ENCODE peak calls at places on chromosomes 12 and 14, in eight cellular contexts. H is lower lobe of right lung; Y is tibial artery; G is CD8-positive, alpha-beta memory T cell; O is neural progenitor cell; Q is kidney; F is naive thymus-derived CD4-positive, alpha-beta T cell; V is CD4-positive, CD25-positive, alpha-beta regulatory T cell. M is an unnamed sample.

GRCh38 chr12:124727244-124727673 is 136.4 kb downstream of the SCARB1 start:
- DNase-seq in H (peak; percentile 87), Y (peak; percentile 77), G (no peak), O (no peak), Q (peak; percentile 92), F (no peak), V (no peak), M (peak; percentile 55)

GRCh38 chr14:71491925-71492324 is 440.3 kb upstream of the RGS6 start:
- DNase-seq in H (no peak), Y (no peak), G (no peak), O (no peak), Q (no peak), F (no peak), V (no peak), M (no peak)

GRCh38 chr12:77204055-77204454 is 138.7 kb upstream of the E2F7 start:
- DNase-seq in H (no peak), Y (no peak), G (no peak), O (peak; percentile 34), Q (no peak), F (no peak), V (no peak), M (no peak)

GRCh38 chr12:2267624-2268477 is 215.1 kb downstream of the CACNA1C start:
- DNase-seq in H (no peak), Y (peak; percentile 67), G (no peak), O (peak; percentile 68), Q (no peak), F (no peak), V (no peak), M (no peak)

GRCh38 chr14:105087308-105087962 is 22.2 kb upstream of the GPR132 start:
- DNase-seq in H (peak; percentile 56), Y (no peak), G (no peak), O (peak; percentile 76), Q (peak; percentile 91), F (no peak), V (no peak), M (no peak)

GRCh38 chr12:96397756-96398421 is 2.4 kb downstream of the CDK17 start:
- DNase-seq in H (no peak), Y (no peak), G (no peak), O (no peak), Q (no peak), F (no peak), V (no peak), M (no peak)

GRCh38 chr12:98725481-98726247 is 80.6 kb downstream of the APAF1 start:
- DNase-seq in H (no peak), Y (no peak), G (peak; percentile 15), O (peak; percentile 66), Q (no peak), F (no peak), V (peak; percentile 16), M (no peak)

GRCh38 chr12:58253663-58254062 is 312.3 kb downstream of the ATP23 start:
- DNase-seq in H (no peak), Y (no peak), G (no peak), O (no peak), Q (no peak), F (no peak), V (no peak), M (no peak)

GRCh38 chr12:52209321-52209720 is 17.5 kb upstream of the KRT80 start:
- DNase-seq in H (peak; percentile 22), Y (peak; percentile 20), G (no peak), O (no peak), Q (peak; percentile 52), F (no peak), V (no peak), M (no peak)

GRCh38 chr12:122471324-122472226 is 29.2 kb downstream of the ZCCHC8 start:
- DNase-seq in H (no peak), Y (no peak), G (no peak), O (peak; percentile 48), Q (no peak), F (peak; percentile 26), V (peak; percentile 70), M (no peak)

GRCh38 chr12:19739195-19739776 is 300.0 kb downstream of the AEBP2 start:
- DNase-seq in H (no peak), Y (no peak), G (no peak), O (peak; percentile 61), Q (no peak), F (no peak), V (peak; percentile 3), M (peak; percentile 16)

GRCh38 chr14:104169005-104169764 is 30.8 kb downstream of the KIF26A start:
- DNase-seq in H (no peak), Y (no peak), G (no peak), O (peak; percentile 24), Q (no peak), F (no peak), V (no peak), M (no peak)

GRCh38 chr12:31589582-31589895 is 1.4 kb downstream of the DENND5B start:
- DNase-seq in H (no peak), Y (no peak), G (no peak), O (peak; percentile 77), Q (no peak), F (no peak), V (no peak), M (no peak)

GRCh38 chr12:50845021-50845647 is 2.4 kb downstream of the TMPRSS12 start:
- DNase-seq in H (no peak), Y (no peak), G (no peak), O (no peak), Q (no peak), F (no peak), V (no peak), M (no peak)

GRCh38 chr12:59149995-59150642 is 229.8 kb upstream of the LRIG3 start:
- DNase-seq in H (no peak), Y (no peak), G (no peak), O (peak; percentile 91), Q (no peak), F (no peak), V (peak; percentile 8), M (no peak)

GRCh38 chr14:38208825-38209562 is 1.3 kb downstream of the SSTR1 start:
- DNase-seq in H (peak; percentile 44), Y (peak; percentile 23), G (no peak), O (peak; percentile 63), Q (peak; percentile 67), F (no peak), V (peak; percentile 4), M (peak; percentile 83)

GRCh38 chr14:64706119-64706465 is 1.9 kb downstream of the PLEKHG3 start:
- DNase-seq in H (no peak), Y (peak; percentile 16), G (no peak), O (no peak), Q (no peak), F (no peak), V (no peak), M (no peak)

GRCh38 chr12:110563702-110564470 is 19.2 kb downstream of the PPTC7 start:
- DNase-seq in H (no peak), Y (no peak), G (no peak), O (no peak), Q (no peak), F (no peak), V (no peak), M (no peak)

GRCh38 chr12:116262741-116263140 is 14.8 kb downstream of the MED13L start:
- DNase-seq in H (no peak), Y (no peak), G (no peak), O (no peak), Q (no peak), F (no peak), V (no peak), M (no peak)
- H3K4me1 ChIP-seq in H (peaks cover 76% of the 10 kb centered on the region), Y (no peaks in the 10 kb centered on the region), G (peaks cover 68% of the 10 kb centered on the region), O (peaks cover 56% of the 10 kb centered on the region), Q (peaks cover 24% of the 10 kb centered on the region), F (peaks cover 50% of the 10 kb centered on the region), V (peaks cover 16% of the 10 kb centered on the region), M (peaks cover 29% of the 10 kb centered on the region)

GRCh38 chr14:102948698-102949061 is 26.2 kb downstream of the AMN start:
- DNase-seq in H (no peak), Y (no peak), G (no peak), O (no peak), Q (peak; percentile 59), F (no peak), V (no peak), M (no peak)
- H3K4me1 ChIP-seq in H (no peaks in the 10 kb centered on the region), Y (no peaks in the 10 kb centered on the region), G (peaks cover 21% of the 10 kb centered on the region), O (no peaks in the 10 kb centered on the region), Q (no peaks in the 10 kb centered on the region), F (peaks cover 17% of the 10 kb centered on the region), V (peaks cover 4% of the 10 kb centered on the region), M (peaks cover 7% of the 10 kb centered on the region)

GRCh38 chr14:77143071-77143470 is 1.5 kb upstream of the ZDHHC22 start:
- DNase-seq in H (no peak), Y (no peak), G (no peak), O (no peak), Q (no peak), F (no peak), V (no peak), M (no peak)

GRCh38 chr14:77140937-77141591 is 527 bp downstream of the ZDHHC22 start:
- DNase-seq in H (no peak), Y (no peak), G (no peak), O (peak; percentile 92), Q (no peak), F (no peak), V (no peak), M (no peak)

GRCh38 chr14:77142289-77142814 is 761 bp upstream of the ZDHHC22 start:
- DNase-seq in H (no peak), Y (no peak), G (no peak), O (peak; percentile 77), Q (no peak), F (no peak), V (no peak), M (no peak)

GRCh38 chr14:77140343-77140936 is 1.2 kb downstream of the ZDHHC22 start:
- DNase-seq in H (no peak), Y (no peak), G (no peak), O (peak; percentile 55), Q (no peak), F (no peak), V (no peak), M (no peak)

DNA sequence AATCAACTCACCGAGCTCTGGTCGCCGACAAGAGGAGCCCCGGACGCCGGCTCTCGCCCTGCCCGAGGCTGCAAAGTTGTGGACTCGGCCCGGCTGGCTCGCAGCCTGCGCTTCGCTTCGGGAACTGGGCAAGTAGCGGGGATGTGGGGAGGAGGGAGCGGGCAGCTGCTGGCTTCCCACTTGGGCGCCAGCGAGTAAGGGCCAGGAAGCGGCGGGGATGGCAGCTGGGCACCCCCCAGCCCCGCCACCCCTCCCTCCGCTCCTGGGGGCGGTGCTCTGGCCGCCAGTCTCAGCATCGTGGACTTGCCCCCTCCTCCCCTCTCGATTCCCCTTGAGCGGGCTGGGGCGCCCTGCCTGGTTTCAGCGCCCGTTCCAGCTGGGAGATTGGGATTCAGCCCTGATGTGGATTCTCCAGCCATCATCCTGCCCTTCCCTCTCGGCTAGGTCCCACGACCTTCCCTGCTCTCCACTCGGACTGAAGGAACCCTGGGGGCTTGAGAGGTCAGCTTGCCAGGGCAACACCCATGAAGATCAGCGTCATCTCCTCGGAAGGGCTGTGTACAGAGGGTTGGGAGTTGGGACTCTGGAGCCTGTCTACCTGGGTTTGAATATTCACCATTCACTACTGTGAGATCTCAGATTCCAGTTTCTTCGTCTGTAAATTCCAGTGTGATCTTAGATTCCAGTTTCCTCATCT is at the start of gene ZDHHC22:
- DNase-seq in H (no peak), Y (no peak), G (no peak), O (no peak), Q (no peak), F (no peak), V (no peak), M (no peak)
- H3K4me1 ChIP-seq in H (peaks cover 14% of the 10 kb centered on the region), Y (no peaks in the 10 kb centered on the region), G (no peaks in the 10 kb centered on the region), O (peaks cover 18% of the 10 kb centered on the region), Q (no peaks in the 10 kb centered on the region), F (no peaks in the 10 kb centered on the region), V (peaks cover 15% of the 10 kb centered on the region), M (peaks cover 26% of the 10 kb centered on the region)

DNA sequence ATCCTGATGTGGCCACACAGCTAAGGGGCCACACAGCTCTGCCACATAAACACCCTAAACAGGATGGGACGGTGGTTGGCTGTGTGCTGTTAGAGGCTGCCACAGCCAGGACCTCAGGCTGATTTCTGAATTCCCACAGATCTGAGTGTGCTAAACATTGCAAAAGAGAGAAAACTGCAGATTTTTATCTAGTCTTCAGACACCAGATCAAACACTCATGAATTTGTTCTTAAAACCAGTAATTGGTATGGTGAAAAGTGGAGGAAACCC is 190.7 kb downstream of the MON2 start:
- DNase-seq in H (no peak), Y (no peak), G (no peak), O (no peak), Q (no peak), F (no peak), V (no peak), M (no peak)
- H3K4me1 ChIP-seq in H (no peaks in the 10 kb centered on the region), Y (no peaks in the 10 kb centered on the region), G (no peaks in the 10 kb centered on the region), O (peaks cover 79% of the 10 kb centered on the region), Q (no peaks in the 10 kb centered on the region), F (no peaks in the 10 kb centered on the region), V (no peaks in the 10 kb centered on the region), M (no peaks in the 10 kb centered on the region)

M was measured in transverse colon.